ENCODE peak calls at places on chromosomes 12 and 14, in four cellular contexts. U is psoas muscle, G is PC-9, D is pancreas. A is an unnamed sample.

GRCh38 chr14:97138801-97139200 is 341.6 kb downstream of the VRK1 start:
- DNase-seq in U (no peak), G (no peak), D (no peak), A (no peak)

GRCh38 chr12:112837629-112838191 is 46.2 kb downstream of the RPH3A start:
- DNase-seq in U (no peak), G (peak; percentile 59), D (no peak), A (no peak)

GRCh38 chr12:84069699-84070098 is 842.9 kb downstream of the SLC6A15 start:
- DNase-seq in U (no peak), G (no peak), D (no peak), A (no peak)

GRCh38 chr12:55642275-55643068 is 5.8 kb downstream of the OR10P1 start:
- DNase-seq in U (no peak), G (no peak), D (no peak), A (no peak)

GRCh38 chr12:68242777-68243176 is 10.6 kb downstream of the IL22 start:
- DNase-seq in U (no peak), G (no peak), D (no peak), A (no peak)

GRCh38 chr12:124359671-124360581 is 65.0 kb downstream of the RFLNA start:
- DNase-seq in U (peak; percentile 96), G (no peak), D (peak; percentile 96), A (no peak)

GRCh38 chr12:107356937-107357295 is 263.6 kb upstream of the CRY1 start:
- DNase-seq in U (no peak), G (peak; percentile 48), D (no peak), A (no peak)

GRCh38 chr12:11183009-11183408 is 3.7 kb downstream of the TAS2R42 start:
- DNase-seq in U (no peak), G (no peak), D (no peak), A (no peak)

GRCh38 chr12:29781176-29781575 is 2.6 kb downstream of the TMTC1 start:
- DNase-seq in U (no peak), G (no peak), D (no peak), A (no peak)

GRCh38 chr12:55852740-55853139 is 10.0 kb upstream of the MMP19 start:
- DNase-seq in U (no peak), G (no peak), D (no peak), A (no peak)

GRCh38 chr12:96403870-96404269 is 3.6 kb upstream of the CDK17 start:
- DNase-seq in U (no peak), G (no peak), D (no peak), A (no peak)

GRCh38 chr12:124567673-124568373 is 411 bp upstream of the NCOR2 start:
- DNase-seq in U (peak; percentile 95), G (no peak), D (peak; percentile 86), A (peak; percentile 70)

GRCh38 chr14:37599527-37600368 is 4.3 kb downstream of the TTC6 start:
- DNase-seq in U (no peak), G (no peak), D (no peak), A (no peak)

DNA sequence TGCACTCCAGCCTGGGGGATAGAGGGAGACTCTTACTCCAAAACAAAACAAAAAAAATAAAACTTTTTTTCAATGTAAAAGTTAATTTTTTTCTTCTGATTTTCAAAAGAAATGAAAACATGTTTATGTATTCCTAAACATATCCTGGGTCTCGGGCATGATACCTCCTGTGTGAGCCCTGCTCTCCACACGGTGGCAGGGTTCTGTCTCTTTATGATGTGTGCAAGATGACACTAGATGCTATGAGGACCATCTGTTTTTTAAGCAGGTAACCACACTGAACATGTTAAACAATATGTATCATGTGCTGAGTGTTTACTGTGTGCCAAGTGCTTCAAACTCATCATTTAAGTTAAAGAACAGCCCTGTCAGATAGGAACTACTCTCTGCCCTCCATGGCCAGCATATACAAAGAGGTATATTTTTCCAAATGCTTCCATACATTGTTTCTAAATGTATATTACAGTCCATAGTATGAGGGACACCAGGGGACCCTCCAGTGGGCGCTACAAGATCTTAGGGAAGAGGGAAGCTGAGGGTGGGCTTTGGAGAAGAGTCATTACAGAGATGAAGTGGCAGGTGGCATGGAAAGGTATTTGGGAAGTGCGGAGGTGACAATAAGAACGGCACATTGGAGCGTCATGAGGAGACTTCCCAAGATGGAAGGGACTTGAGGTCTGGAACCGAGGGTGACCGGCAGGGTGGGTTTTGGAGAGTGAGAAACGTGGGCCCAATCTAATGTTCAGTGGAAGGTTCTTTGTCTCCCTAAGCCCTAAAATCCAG is 28.5 kb downstream of the FOS start:
- DNase-seq in U (no peak), G (peak; percentile 64), D (no peak), A (no peak)
- TF ChIP-seq CTCF in U (peak; percentile 50), G (peak; percentile 77), D (no peak), A (no peak)

GRCh38 chr14:84234281-84234680 is 1295.7 kb upstream of the FLRT2 start:
- DNase-seq in U (no peak), G (peak; percentile 44), D (no peak), A (no peak)

GRCh38 chr14:84237881-84238280 is 1292.1 kb upstream of the FLRT2 start:
- DNase-seq in U (no peak), G (no peak), D (no peak), A (no peak)
- H3K9me3 ChIP-seq in U (no peaks in the 10 kb centered on the region), G (no peaks in the 10 kb centered on the region), D (no peaks in the 10 kb centered on the region), A (no peaks in the 10 kb centered on the region)

GRCh38 chr14:59189822-59190368 is 1.4 kb downstream of the DAAM1 start:
- DNase-seq in U (peak; percentile 83), G (peak; percentile 79), D (peak; percentile 82), A (peak; percentile 45)

GRCh38 chr14:59187802-59188460 is 536 bp upstream of the DAAM1 start:
- DNase-seq in U (peak; percentile 24), G (no peak), D (no peak), A (peak; percentile 22)

GRCh38 chr14:59188461-59189280 is at the start of gene DAAM1:
- DNase-seq in U (peak; percentile 98), G (peak; percentile 96), D (peak; percentile 98), A (peak; percentile 92)

GRCh38 chr14:59189281-59189821 is 884 bp downstream of the DAAM1 start:
- DNase-seq in U (peak; percentile 22), G (no peak), D (peak; percentile 30), A (peak; percentile 25)

GRCh38 chr14:59190372-59190771 is 1.9 kb downstream of the DAAM1 start:
- DNase-seq in U (no peak), G (no peak), D (peak; percentile 13), A (no peak)
- TF ChIP-seq CTCF in U (no peak), G (no peak), D (no peak), A (no peak)

GRCh38 chr12:132955094-132955932 is 793 bp downstream of the ZNF605 start:
- DNase-seq in U (peak; percentile 51), G (no peak), D (peak; percentile 28), A (no peak)
- H3K9me3 ChIP-seq in U (peaks cover 23% of the 10 kb centered on the region), G (peaks cover 26% of the 10 kb centered on the region), D (no peaks in the 10 kb centered on the region), A (no peaks in the 10 kb centered on the region)